ENCODE peak calls at places on chromosomes 4 and X, in seven cellular contexts. One of them, this sample, is unnamed.

GRCh38 chrX:9231491-9231890 is 197.6 kb upstream of the FAM9B start:
- DNase-seq in HCT116: no peak
- DNase-seq in HepG2: no peak
- DNase-seq in GM12878: no peak
- DNase-seq in endothelial cell of umbilical vein: no peak
- DNase-seq in H1: no peak
- DNase-seq in K562: no peak
- DNase-seq in this sample: no peak

GRCh38 chr4:159549092-159549491 is 446.2 kb downstream of the RAPGEF2 start:
- DNase-seq in HCT116: no peak
- DNase-seq in HepG2: no peak
- DNase-seq in GM12878: no peak
- DNase-seq in endothelial cell of umbilical vein: no peak
- DNase-seq in H1: no peak
- DNase-seq in K562: no peak
- DNase-seq in this sample: no peak

GRCh38 chrX:82161195-82161594 is 959.3 kb downstream of the SH3BGRL start:
- DNase-seq in HCT116: no peak
- DNase-seq in HepG2: no peak
- DNase-seq in GM12878: no peak
- DNase-seq in endothelial cell of umbilical vein: no peak
- DNase-seq in H1: no peak
- DNase-seq in K562: no peak
- DNase-seq in this sample: no peak

GRCh38 chr4:122232633-122233032 is 80.5 kb downstream of the BLTP1 start:
- DNase-seq in HCT116: no peak
- DNase-seq in HepG2: no peak
- DNase-seq in GM12878: no peak
- DNase-seq in endothelial cell of umbilical vein: no peak
- DNase-seq in H1: no peak
- DNase-seq in K562: no peak
- DNase-seq in this sample: no peak

GRCh38 chr4:17055788-17056187 is 157.3 kb upstream of the LDB2 start:
- DNase-seq in HCT116: no peak
- DNase-seq in HepG2: no peak
- DNase-seq in GM12878: no peak
- DNase-seq in endothelial cell of umbilical vein: peak
- DNase-seq in H1: no peak
- DNase-seq in K562: no peak
- DNase-seq in this sample: no peak

GRCh38 chrX:119853449-119853848 is 686 bp upstream of the UPF3B start:
- DNase-seq in HCT116: no peak
- DNase-seq in HepG2: no peak
- DNase-seq in GM12878: no peak
- DNase-seq in endothelial cell of umbilical vein: no peak
- DNase-seq in H1: no peak
- DNase-seq in K562: no peak
- DNase-seq in this sample: no peak

GRCh38 chrX:39652336-39652735 is 445.4 kb downstream of the BCOR start:
- DNase-seq in HCT116: peak
- DNase-seq in HepG2: no peak
- DNase-seq in GM12878: no peak
- DNase-seq in endothelial cell of umbilical vein: peak
- DNase-seq in H1: no peak
- DNase-seq in K562: peak
- DNase-seq in this sample: no peak

GRCh38 chr4:119729815-119730643 is 101.4 kb upstream of the PDE5A start:
- DNase-seq in HCT116: peak
- DNase-seq in HepG2: peak
- DNase-seq in GM12878: no peak
- DNase-seq in endothelial cell of umbilical vein: peak
- DNase-seq in H1: no peak
- DNase-seq in K562: no peak
- DNase-seq in this sample: no peak

GRCh38 chr4:53321151-53321987 is 44.5 kb downstream of the SCFD2 start:
- DNase-seq in HCT116: peak
- DNase-seq in HepG2: no peak
- DNase-seq in GM12878: no peak
- DNase-seq in endothelial cell of umbilical vein: peak
- DNase-seq in H1: no peak
- DNase-seq in K562: no peak
- DNase-seq in this sample: peak

GRCh38 chr4:184392748-184393334 is 81.5 kb downstream of the IRF2 start:
- DNase-seq in HCT116: no peak
- DNase-seq in HepG2: no peak
- DNase-seq in GM12878: no peak
- DNase-seq in endothelial cell of umbilical vein: no peak
- DNase-seq in H1: no peak
- DNase-seq in K562: no peak
- DNase-seq in this sample: no peak

GRCh38 chr4:144294211-144294610 is 153.7 kb upstream of the GYPA start:
- DNase-seq in HCT116: no peak
- DNase-seq in HepG2: no peak
- DNase-seq in GM12878: no peak
- DNase-seq in endothelial cell of umbilical vein: no peak
- DNase-seq in H1: no peak
- DNase-seq in K562: no peak
- DNase-seq in this sample: no peak

GRCh38 chr4:153728151-153728550 is 31.7 kb downstream of the RNF175 start:
- DNase-seq in HCT116: no peak
- DNase-seq in HepG2: no peak
- DNase-seq in GM12878: no peak
- DNase-seq in endothelial cell of umbilical vein: no peak
- DNase-seq in H1: no peak
- DNase-seq in K562: no peak
- DNase-seq in this sample: no peak

GRCh38 chrX:7145454-7145853 is 2.1 kb upstream of the STS start:
- DNase-seq in HCT116: no peak
- DNase-seq in HepG2: no peak
- DNase-seq in GM12878: no peak
- DNase-seq in endothelial cell of umbilical vein: peak
- DNase-seq in H1: no peak
- DNase-seq in K562: no peak
- DNase-seq in this sample: no peak

GRCh38 chr4:26069218-26069617 is 155.2 kb downstream of the SMIM20 start:
- DNase-seq in HCT116: no peak
- DNase-seq in HepG2: peak
- DNase-seq in GM12878: no peak
- DNase-seq in endothelial cell of umbilical vein: no peak
- DNase-seq in H1: peak
- DNase-seq in K562: peak
- DNase-seq in this sample: no peak

GRCh38 chrX:69314436-69315348 is 149.4 kb upstream of the PJA1 start:
- DNase-seq in HCT116: no peak
- DNase-seq in HepG2: no peak
- DNase-seq in GM12878: no peak
- DNase-seq in endothelial cell of umbilical vein: no peak
- DNase-seq in H1: peak
- DNase-seq in K562: no peak
- DNase-seq in this sample: no peak

GRCh38 chr4:36088542-36088941 is 155.8 kb downstream of the ARAP2 start:
- DNase-seq in HCT116: no peak
- DNase-seq in HepG2: peak
- DNase-seq in GM12878: no peak
- DNase-seq in endothelial cell of umbilical vein: no peak
- DNase-seq in H1: no peak
- DNase-seq in K562: no peak
- DNase-seq in this sample: no peak

GRCh38 chr4:154616731-154617130 is 4.3 kb upstream of the FGG start:
- DNase-seq in HCT116: no peak
- DNase-seq in HepG2: no peak
- DNase-seq in GM12878: peak
- DNase-seq in endothelial cell of umbilical vein: no peak
- DNase-seq in H1: no peak
- DNase-seq in K562: no peak
- DNase-seq in this sample: no peak

GRCh38 chrX:103503163-103503852 is 16.0 kb downstream of the RAB40A start:
- DNase-seq in HCT116: no peak
- DNase-seq in HepG2: no peak
- DNase-seq in GM12878: no peak
- DNase-seq in endothelial cell of umbilical vein: no peak
- DNase-seq in H1: no peak
- DNase-seq in K562: no peak
- DNase-seq in this sample: no peak

GRCh38 chr4:87377816-87378215 is 13.2 kb downstream of the HSD17B11 start:
- DNase-seq in HCT116: no peak
- DNase-seq in HepG2: no peak
- DNase-seq in GM12878: no peak
- DNase-seq in endothelial cell of umbilical vein: no peak
- DNase-seq in H1: no peak
- DNase-seq in K562: no peak
- DNase-seq in this sample: no peak

GRCh38 chr4:160403066-160403465 is 1300.2 kb downstream of the RAPGEF2 start:
- DNase-seq in HCT116: no peak
- DNase-seq in HepG2: no peak
- DNase-seq in GM12878: no peak
- DNase-seq in endothelial cell of umbilical vein: no peak
- DNase-seq in H1: no peak
- DNase-seq in K562: no peak
- DNase-seq in this sample: no peak

GRCh38 chrX:50081282-50081955 is 119.4 kb downstream of the AKAP4 start:
- DNase-seq in HCT116: no peak
- DNase-seq in HepG2: peak
- DNase-seq in GM12878: no peak
- DNase-seq in endothelial cell of umbilical vein: peak
- DNase-seq in H1: peak
- DNase-seq in K562: no peak
- DNase-seq in this sample: no peak

GRCh38 chr4:8939887-8940742 is 68.5 kb upstream of the HMX1 start:
- DNase-seq in HCT116: no peak
- DNase-seq in HepG2: no peak
- DNase-seq in GM12878: no peak
- DNase-seq in endothelial cell of umbilical vein: no peak
- DNase-seq in H1: no peak
- DNase-seq in K562: peak
- DNase-seq in this sample: no peak

GRCh38 chr4:52622564-52622963 is 36.5 kb downstream of the USP46 start:
- DNase-seq in HCT116: no peak
- DNase-seq in HepG2: no peak
- DNase-seq in GM12878: no peak
- DNase-seq in endothelial cell of umbilical vein: no peak
- DNase-seq in H1: peak
- DNase-seq in K562: no peak
- DNase-seq in this sample: no peak

GRCh38 chrX:1210844-1211243 is 1.6 kb downstream of the CRLF2 start:
- DNase-seq in HCT116: no peak
- DNase-seq in HepG2: no peak
- DNase-seq in GM12878: no peak
- DNase-seq in endothelial cell of umbilical vein: no peak
- DNase-seq in H1: no peak
- DNase-seq in K562: no peak
- DNase-seq in this sample: no peak

GRCh38 chrX:114583646-114584433 is at the start of gene HTR2C:
- DNase-seq in HCT116: no peak
- DNase-seq in HepG2: no peak
- DNase-seq in GM12878: no peak
- DNase-seq in endothelial cell of umbilical vein: no peak
- DNase-seq in H1: peak
- DNase-seq in K562: no peak
- DNase-seq in this sample: no peak
- TF ChIP-seq POLR2AphosphoS5 in HCT116: no peak
- TF ChIP-seq POLR2AphosphoS5 in HepG2: no peak
- TF ChIP-seq POLR2AphosphoS5 in GM12878: no peak
- TF ChIP-seq POLR2AphosphoS5 in endothelial cell of umbilical vein: no peak
- TF ChIP-seq POLR2AphosphoS5 in H1: peak
- TF ChIP-seq POLR2AphosphoS5 in K562: no peak
- TF ChIP-seq POLR2AphosphoS5 in this sample: no peak

GRCh38 chrX:13934731-13935130 is 95.0 kb downstream of the GEMIN8 start:
- DNase-seq in HCT116: no peak
- DNase-seq in HepG2: no peak
- DNase-seq in GM12878: no peak
- DNase-seq in endothelial cell of umbilical vein: no peak
- DNase-seq in H1: no peak
- DNase-seq in K562: no peak
- DNase-seq in this sample: no peak
- H3K9ac ChIP-seq in HCT116: no peak
- H3K9ac ChIP-seq in HepG2: no peak
- H3K9ac ChIP-seq in GM12878: no peak
- H3K9ac ChIP-seq in endothelial cell of umbilical vein: no peak
- H3K9ac ChIP-seq in H1: no peak
- H3K9ac ChIP-seq in K562: no peak
- H3K9ac ChIP-seq in this sample: no peak

DNA sequence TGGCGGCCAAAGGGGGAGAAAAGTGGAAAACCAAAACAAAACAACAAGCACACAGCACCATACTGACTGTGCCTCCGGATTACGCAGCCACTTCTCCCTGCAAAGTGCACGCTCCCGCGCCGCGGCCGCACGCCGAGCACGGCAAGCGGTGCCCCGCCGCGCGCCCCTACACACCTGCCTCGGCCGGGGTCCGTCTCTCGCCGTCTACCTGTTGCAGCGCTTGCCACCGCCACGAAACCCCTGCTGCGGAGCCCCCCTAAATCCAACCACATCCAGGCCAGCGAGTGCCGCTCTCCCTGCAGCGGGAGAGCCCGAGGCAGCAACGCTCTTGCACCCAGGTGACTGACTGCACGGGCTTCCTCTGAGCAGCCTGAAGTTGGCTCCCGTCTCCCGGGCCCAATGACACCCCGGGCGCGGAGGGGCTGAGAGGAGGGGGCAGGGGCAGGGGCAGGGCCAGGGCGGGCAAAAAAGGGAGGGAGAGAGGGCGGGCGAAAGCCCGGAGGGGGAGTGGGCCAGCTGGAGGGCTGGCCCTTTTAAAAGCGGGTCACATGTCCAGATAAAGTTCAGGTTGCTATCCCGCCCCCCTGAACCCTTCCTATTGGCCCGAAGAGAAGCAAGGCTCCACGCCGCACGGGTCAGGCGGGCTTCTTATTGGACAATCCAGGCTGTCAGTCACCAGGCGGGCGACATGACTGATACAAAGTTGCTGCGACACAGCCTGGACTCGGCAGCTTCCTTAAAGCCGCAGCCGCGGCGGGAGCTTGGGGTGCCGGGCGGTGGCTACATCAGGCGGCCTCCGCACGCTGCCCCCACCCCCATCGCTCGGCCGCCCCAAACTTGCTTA is at the start of gene NR3C2:
- DNase-seq in HCT116: peak
- DNase-seq in HepG2: peak
- DNase-seq in GM12878: peak
- DNase-seq in endothelial cell of umbilical vein: peak
- DNase-seq in H1: peak
- DNase-seq in K562: peak
- DNase-seq in this sample: peak
- TF ChIP-seq EZH2 in HCT116: no peak
- TF ChIP-seq EZH2 in HepG2: no peak
- TF ChIP-seq EZH2 in GM12878: no peak
- TF ChIP-seq EZH2 in endothelial cell of umbilical vein: no peak
- TF ChIP-seq EZH2 in H1: no peak
- TF ChIP-seq EZH2 in K562: no peak
- TF ChIP-seq EZH2 in this sample: no peak

DNA sequence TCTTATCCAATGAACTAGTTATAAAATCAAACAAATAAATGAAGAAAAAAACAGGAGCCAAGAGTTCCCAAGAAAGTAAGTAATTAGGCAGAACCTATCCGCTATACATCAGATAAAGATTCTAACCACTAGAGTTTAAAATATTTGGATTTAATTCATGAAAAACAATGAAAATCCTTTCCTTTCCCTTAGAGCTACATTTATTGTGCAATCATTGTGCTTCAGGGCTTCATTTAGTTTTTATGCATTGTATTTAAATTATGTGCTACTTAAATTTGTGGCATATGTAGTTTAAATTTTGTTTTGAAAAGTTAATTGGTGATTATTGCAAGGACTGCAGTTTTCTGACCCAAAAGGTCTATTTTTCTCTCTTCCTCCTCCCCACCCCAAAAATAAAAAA is 17.9 kb downstream of the GNRHR start:
- DNase-seq in HCT116: no peak
- DNase-seq in HepG2: no peak
- DNase-seq in GM12878: no peak
- DNase-seq in endothelial cell of umbilical vein: no peak
- DNase-seq in H1: no peak
- DNase-seq in K562: no peak
- DNase-seq in this sample: no peak
- TF ChIP-seq POLR2AphosphoS5 in HCT116: no peak
- TF ChIP-seq POLR2AphosphoS5 in HepG2: no peak
- TF ChIP-seq POLR2AphosphoS5 in GM12878: no peak
- TF ChIP-seq POLR2AphosphoS5 in endothelial cell of umbilical vein: no peak
- TF ChIP-seq POLR2AphosphoS5 in H1: no peak
- TF ChIP-seq POLR2AphosphoS5 in K562: no peak
- TF ChIP-seq POLR2AphosphoS5 in this sample: no peak

This sample was measured in SK-N-MC.